ENCODE peak calls at places on chromosomes 4 and X, in seven cellular contexts. A, J, G, O, E, N and B are unnamed samples.

GRCh38 chr4:174152717-174153466 is 130.6 kb downstream of the FBXO8 start:
- DNase-seq in A (no peak), J (no peak), G (no peak), O (no peak), E (no peak), N (no peak), B (no peak)

GRCh38 chr4:113503691-113504090 is 257.8 kb downstream of the CAMK2D start:
- DNase-seq in A (no peak), J (no peak), G (no peak), O (no peak), E (no peak), N (no peak), B (no peak)

GRCh38 chrX:119482497-119483480 is 14.5 kb downstream of the SLC25A5 start:
- DNase-seq in A (peak), J (peak), G (no peak), O (peak), E (peak), N (peak), B (no peak)

GRCh38 chrX:31349515-31349914 is 277.7 kb upstream of the FTHL17 start:
- DNase-seq in A (no peak), J (no peak), G (no peak), O (no peak), E (no peak), N (no peak), B (no peak)

GRCh38 chr4:123555500-123556273 is 159.1 kb downstream of the SPRY1 start:
- DNase-seq in A (peak), J (no peak), G (peak), O (no peak), E (peak), N (no peak), B (peak)

GRCh38 chr4:163681208-163681821 is 186.8 kb downstream of the TMA16 start:
- DNase-seq in A (no peak), J (no peak), G (no peak), O (peak), E (peak), N (no peak), B (no peak)

GRCh38 chr4:4627111-4627510 is 85.3 kb upstream of the STX18 start:
- DNase-seq in A (no peak), J (no peak), G (no peak), O (no peak), E (no peak), N (no peak), B (no peak)

GRCh38 chr4:101651778-101652177 is 138.8 kb upstream of the BANK1 start:
- DNase-seq in A (no peak), J (no peak), G (no peak), O (no peak), E (no peak), N (no peak), B (no peak)

GRCh38 chr4:105272002-105272401 is 125.3 kb downstream of the TET2 start:
- DNase-seq in A (no peak), J (no peak), G (no peak), O (no peak), E (no peak), N (no peak), B (no peak)

GRCh38 chr4:168811207-168811606 is 198.8 kb downstream of the CBR4 start:
- DNase-seq in A (no peak), J (no peak), G (peak), O (no peak), E (no peak), N (no peak), B (no peak)